ENCODE peak calls at places on chromosomes 16 and 17, in ten cellular contexts. L is BE2C, A is HFFc6, J is GM12865, R is AG09319, Z is kidney, S is AG10803, D is Peyer's patch, U is left lung, T is neural progenitor cell. P is an unnamed sample.

GRCh38 chr17:56571456-56571855 is 22.0 kb upstream of the NOG start:
- DNase-seq in T (no peak), L (no peak), D (no peak), Z (no peak), R (no peak), J (no peak), U (no peak), A (no peak), S (no peak), P (no peak)

GRCh38 chr17:50214986-50215730 is 13.7 kb upstream of the COL1A1 start:
- DNase-seq in L (no peak), D (no peak), T (no peak), S (peak), A (no peak), U (no peak), Z (no peak), R (no peak), J (no peak), P (no peak)

GRCh38 chr17:76147211-76148014 is 6.4 kb upstream of the FOXJ1 start:
- DNase-seq in U (peak), S (peak), R (peak), A (peak), J (no peak), D (peak), Z (no peak), L (no peak), T (no peak), P (peak)

GRCh38 chr17:37558299-37558698 is 50.9 kb downstream of the SYNRG start:
- DNase-seq in R (no peak), S (no peak), L (no peak), U (no peak), D (no peak), Z (no peak), A (no peak), J (no peak), T (no peak), P (no peak)

GRCh38 chr16:5010576-5011329 is 23.0 kb downstream of the NAGPA start:
- DNase-seq in U (peak), J (peak), T (peak), D (no peak), A (no peak), R (no peak), L (no peak), Z (no peak), S (no peak), P (no peak)

GRCh38 chr16:87076950-87077749 is 240.0 kb downstream of the C16orf95 start:
- DNase-seq in S (peak), U (no peak), A (peak), T (peak), J (peak), Z (no peak), D (peak), L (peak), R (no peak), P (no peak)

GRCh38 chr17:79794659-79795511 is 2.0 kb downstream of the CBX8 start:
- DNase-seq in U (peak), S (no peak), Z (peak), A (no peak), J (no peak), R (no peak), L (no peak), T (peak), D (no peak), P (no peak)

GRCh38 chr16:2296662-2297505 is 29.0 kb upstream of the RNPS1 start:
- DNase-seq in S (peak), U (peak), D (no peak), T (peak), A (peak), L (peak), J (peak), Z (peak), R (no peak), P (no peak)

GRCh38 chr16:69093974-69094373 is 11.5 kb upstream of the HAS3 start:
- DNase-seq in R (no peak), Z (no peak), U (no peak), D (no peak), L (no peak), S (no peak), J (no peak), T (no peak), A (no peak), P (no peak)

GRCh38 chr17:50359005-50359699 is 13.2 kb downstream of the XYLT2 start:
- DNase-seq in A (no peak), R (no peak), D (peak), J (no peak), U (no peak), T (no peak), Z (no peak), S (no peak), L (no peak), P (no peak)

GRCh38 chr17:71632328-71632727 is 488.5 kb upstream of the SOX9 start:
- DNase-seq in S (peak), Z (no peak), U (no peak), R (no peak), J (no peak), T (no peak), D (no peak), A (peak), L (no peak), P (no peak)

GRCh38 chr16:53839150-53839549 is 135.2 kb downstream of the FTO start:
- DNase-seq in Z (no peak), R (no peak), T (no peak), U (no peak), D (no peak), A (no peak), J (no peak), L (no peak), S (no peak), P (no peak)

GRCh38 chr16:68564367-68564985 is 25.4 kb downstream of the ZFP90 start:
- DNase-seq in S (peak), T (peak), J (peak), A (peak), U (no peak), Z (no peak), D (no peak), L (no peak), R (no peak), P (no peak)

GRCh38 chr17:48162946-48163506 is 55.5 kb downstream of the SNX11 start:
- DNase-seq in L (peak), A (no peak), U (no peak), T (no peak), J (peak), S (no peak), R (no peak), Z (no peak), D (peak), P (no peak)

GRCh38 chr17:82098939-82099765 is 1.1 kb upstream of the FASN start:
- DNase-seq in A (no peak), R (no peak), L (no peak), J (peak), Z (no peak), D (peak), S (no peak), U (no peak), T (peak), P (no peak)

GRCh38 chr16:2835638-2836493 is 5.8 kb downstream of the ZG16B start:
- DNase-seq in A (peak), T (no peak), S (peak), Z (peak), J (no peak), R (peak), U (peak), D (no peak), L (no peak), P (peak)

GRCh38 chr16:17951273-17951845 is 385.2 kb downstream of the NPIPA8 start:
- DNase-seq in R (no peak), U (no peak), T (no peak), Z (no peak), S (peak), A (peak), D (no peak), L (no peak), J (no peak), P (no peak)

GRCh38 chr16:72072514-72073342 is 9.7 kb downstream of the HPR start:
- DNase-seq in A (no peak), R (no peak), J (no peak), D (no peak), L (no peak), S (no peak), T (peak), Z (no peak), U (no peak), P (no peak)

GRCh38 chr16:52630711-52631110 is 83.8 kb upstream of the TOX3 start:
- DNase-seq in T (no peak), D (no peak), A (no peak), S (no peak), L (no peak), Z (no peak), J (no peak), R (no peak), U (no peak), P (no peak)

GRCh38 chr17:44356241-44356640 is 7.4 kb downstream of the FAM171A2 start:
- DNase-seq in U (no peak), L (no peak), S (no peak), Z (no peak), J (no peak), A (no peak), T (no peak), D (no peak), R (no peak), P (no peak)

GRCh38 chr16:4442371-4442770 is 16.7 kb downstream of the DNAJA3 start:
- DNase-seq in A (no peak), J (no peak), R (no peak), S (no peak), L (no peak), D (no peak), T (no peak), Z (no peak), U (no peak), P (no peak)

GRCh38 chr17:79647456-79647915 is 36.6 kb upstream of the RBFOX3 start:
- DNase-seq in T (no peak), D (no peak), Z (no peak), J (no peak), S (no peak), U (no peak), A (no peak), R (no peak), L (no peak), P (no peak)

GRCh38 chr16:76268824-76269223 is 8.4 kb upstream of the CNTNAP4 start:
- DNase-seq in L (no peak), D (no peak), T (no peak), A (no peak), Z (no peak), R (no peak), U (no peak), S (no peak), J (peak), P (no peak)

GRCh38 chr16:76265434-76266045 is 11.7 kb upstream of the CNTNAP4 start:
- DNase-seq in A (no peak), L (peak), U (no peak), T (peak), J (peak), S (no peak), D (peak), R (no peak), Z (no peak), P (no peak)
- TF ChIP-seq CTCF in A (peak), L (peak), U (no peak), T (peak), J (peak), S (peak), D (peak), R (no peak), Z (peak), P (no peak)

GRCh38 chr17:30369995-30370394 is 8.7 kb upstream of the CPD start:
- DNase-seq in L (no peak), U (no peak), Z (no peak), R (no peak), J (no peak), T (no peak), D (no peak), A (no peak), S (no peak), P (no peak)

GRCh38 chr17:30376621-30377452 is 1.9 kb upstream of the CPD start:
- DNase-seq in S (peak), D (no peak), R (peak), A (peak), U (no peak), T (no peak), L (no peak), Z (peak), J (peak), P (peak)

GRCh38 chr17:30368896-30369720 is 9.6 kb upstream of the CPD start:
- DNase-seq in S (no peak), Z (no peak), L (no peak), T (no peak), J (no peak), R (no peak), D (no peak), U (no peak), A (no peak), P (peak)

GRCh38 chr17:30375661-30376060 is 3.1 kb upstream of the CPD start:
- DNase-seq in A (no peak), S (no peak), J (no peak), U (no peak), T (no peak), D (no peak), Z (no peak), L (no peak), R (no peak), P (no peak)

DNA sequence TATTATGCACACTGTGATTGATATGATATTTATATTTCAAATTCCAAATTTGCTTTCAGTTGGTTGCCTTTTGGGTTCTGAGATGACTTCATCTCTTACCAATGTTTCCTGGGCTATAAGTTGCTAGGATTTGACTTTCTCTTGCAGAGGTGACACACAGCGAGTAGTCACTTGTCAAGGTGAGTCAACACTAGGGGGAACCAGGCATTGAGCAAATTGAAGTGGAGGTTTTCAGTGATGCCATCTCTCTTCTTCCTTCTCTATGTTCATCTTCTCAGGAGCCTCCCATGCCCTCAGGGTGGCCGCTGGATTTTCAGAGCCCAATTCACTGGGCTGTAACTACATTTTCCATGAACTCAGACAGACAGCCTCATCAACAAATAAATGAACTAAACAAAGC is 6.0 kb upstream of the CPD start:
- DNase-seq in R (no peak), J (no peak), D (no peak), Z (no peak), S (peak), U (no peak), A (peak), T (no peak), L (no peak), P (no peak)
- TF ChIP-seq CTCF in R (no peak), J (no peak), D (no peak), Z (no peak), S (peak), U (no peak), A (peak), T (no peak), L (peak), P (no peak)

DNA sequence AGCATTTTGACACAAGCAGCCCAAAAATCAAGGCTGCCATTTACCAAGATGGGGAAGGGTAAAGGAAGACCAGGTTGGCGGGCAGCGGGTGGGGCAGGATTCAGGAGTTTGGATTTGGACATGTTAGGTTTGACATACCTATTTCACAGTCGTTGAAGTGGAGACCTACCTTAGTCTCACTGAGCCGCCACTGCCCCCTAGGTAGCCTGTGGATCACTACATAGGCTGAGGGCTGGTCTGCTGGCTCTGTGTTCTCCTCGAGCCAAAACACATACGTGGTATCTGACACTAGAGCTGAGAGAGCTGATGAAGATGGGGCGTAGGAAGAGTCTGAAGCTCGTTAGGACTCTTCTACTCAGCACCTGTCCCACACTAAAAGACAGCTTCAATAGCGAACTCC is 115.1 kb downstream of the HIC1 start:
- DNase-seq in R (no peak), Z (no peak), T (peak), S (no peak), J (peak), A (no peak), D (peak), L (no peak), U (no peak), P (no peak)
- TF ChIP-seq CTCF in R (no peak), Z (no peak), T (peak), S (no peak), J (peak), A (peak), D (peak), L (peak), U (no peak), P (no peak)

DNA sequence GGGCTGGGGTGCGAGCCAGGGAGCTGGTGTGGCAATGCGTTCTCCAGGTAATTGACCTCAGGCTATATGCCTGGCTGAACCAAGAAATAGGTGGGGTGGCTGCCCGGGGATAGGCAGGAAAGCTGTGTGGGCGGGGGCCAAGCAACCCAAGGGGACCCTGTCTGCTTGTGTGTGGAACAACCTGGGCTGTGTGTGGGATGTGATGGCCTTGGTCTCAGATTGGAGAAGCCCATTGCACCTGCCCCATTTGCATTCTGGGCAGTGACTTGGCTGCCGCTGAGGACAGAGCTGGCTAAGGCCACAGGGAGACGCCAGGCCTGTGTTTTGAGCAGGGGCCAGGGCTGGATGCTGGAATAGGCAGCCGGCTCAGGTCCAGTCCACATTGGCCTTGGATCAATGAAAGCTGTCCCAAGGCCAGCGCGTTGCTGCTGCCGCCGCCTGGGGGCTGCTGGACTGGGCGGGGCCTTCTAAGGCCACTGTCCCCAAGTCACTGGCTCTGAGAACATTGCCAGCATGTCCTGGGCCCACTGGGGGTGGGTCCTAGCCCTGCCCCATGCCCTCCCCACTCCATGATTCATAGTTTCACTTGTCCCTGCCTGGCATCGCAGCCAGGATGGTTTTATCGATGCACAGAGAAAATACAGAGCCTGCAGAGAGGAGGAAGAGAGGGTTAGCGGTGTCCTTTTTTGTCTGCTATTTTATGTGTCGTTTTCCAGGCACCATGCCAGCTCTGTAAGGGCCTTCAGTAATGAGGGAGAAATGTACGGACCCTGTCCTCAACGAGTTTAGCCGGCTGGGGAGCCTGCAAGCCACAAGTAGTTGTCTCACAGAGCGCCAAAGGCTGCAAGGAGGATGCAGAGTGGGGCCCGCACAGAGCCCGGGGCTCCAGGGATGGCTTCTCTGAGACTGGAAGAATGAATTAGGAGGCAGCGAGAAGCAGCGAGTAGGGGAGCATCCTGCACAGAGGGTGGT is 43.9 kb downstream of the NKD1 start:
- DNase-seq in Z (peak), U (peak), L (no peak), D (no peak), S (no peak), T (no peak), A (no peak), J (no peak), R (no peak), P (peak)
- TF ChIP-seq CTCF in Z (no peak), U (no peak), L (no peak), D (no peak), S (no peak), T (no peak), A (no peak), J (no peak), R (no peak), P (peak)

DNA sequence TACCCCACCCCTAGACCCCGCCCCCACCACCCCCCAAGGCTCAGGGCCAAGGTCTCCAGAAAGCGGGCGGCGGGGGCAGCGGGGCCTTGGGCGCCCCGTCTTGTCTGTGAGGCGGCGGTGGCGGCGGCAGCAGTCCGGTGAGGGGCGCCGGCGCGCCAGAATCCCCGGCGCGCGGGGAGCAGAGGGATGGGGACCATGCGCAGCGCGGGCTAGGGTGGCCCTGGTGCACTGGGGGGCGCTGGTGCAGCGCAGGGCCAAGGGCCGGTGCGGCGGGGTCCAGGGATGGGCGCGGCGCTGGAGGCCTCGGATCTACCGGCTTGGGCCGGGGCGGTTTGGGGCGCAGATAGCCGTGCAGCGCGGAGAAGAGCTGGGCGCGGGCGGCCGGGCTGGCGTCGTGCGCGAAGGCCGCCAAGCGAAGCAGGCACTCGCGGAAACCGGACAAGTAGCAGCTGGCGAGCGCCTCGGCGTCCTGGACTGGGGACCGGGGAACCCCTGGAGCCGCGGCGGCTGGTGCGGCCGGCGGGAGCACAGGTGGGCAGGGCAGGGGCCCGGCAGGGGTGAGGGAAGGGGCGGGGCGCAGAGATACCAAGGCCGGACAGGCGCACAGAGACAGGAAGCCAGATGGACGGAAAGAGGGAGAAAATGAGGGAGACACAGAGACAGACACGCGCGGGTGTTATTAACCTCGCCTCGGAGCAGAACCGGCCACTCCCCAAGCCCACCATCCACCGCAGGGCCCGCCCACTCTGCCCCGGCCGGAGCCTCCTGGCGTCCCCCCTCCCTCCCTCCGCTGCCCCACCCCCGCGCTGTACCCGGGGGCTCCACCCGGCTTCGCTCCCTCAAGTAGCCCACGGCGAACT is 2.1 kb downstream of the HES7 start:
- DNase-seq in A (peak), S (peak), R (no peak), J (peak), Z (peak), T (peak), D (peak), L (peak), U (peak), P (peak)
- TF ChIP-seq CTCF in A (peak), S (peak), R (peak), J (peak), Z (peak), T (peak), D (peak), L (peak), U (peak), P (peak)

P was measured in dorsolateral prefrontal cortex.